ENCODE peak calls at places on chromosomes 4 and X, in seven cellular contexts. One of them, this sample, is unnamed. For H3K36me3, the result is how much of the 10 kb centered on the place peaks cover.

GRCh38 chrX:16853537-16853936 is 16.6 kb downstream of the RBBP7 start:
- DNase-seq in Caco-2: no peak
- DNase-seq in HCT116: no peak
- DNase-seq in upper lobe of right lung: no peak
- DNase-seq in K562: no peak
- DNase-seq in heart right ventricle: no peak
- DNase-seq in left ventricle myocardium inferior: no peak
- DNase-seq in this sample: no peak

GRCh38 chr4:6668391-6668790 is 25.3 kb upstream of the S100P start:
- DNase-seq in K562: no peak
- DNase-seq in upper lobe of right lung: no peak
- DNase-seq in Caco-2: no peak
- DNase-seq in left ventricle myocardium inferior: no peak
- DNase-seq in HCT116: no peak
- DNase-seq in heart right ventricle: no peak
- DNase-seq in this sample: peak

GRCh38 chr4:26941951-26942350 is 81.3 kb downstream of the STIM2 start:
- DNase-seq in HCT116: no peak
- DNase-seq in Caco-2: no peak
- DNase-seq in left ventricle myocardium inferior: no peak
- DNase-seq in K562: no peak
- DNase-seq in heart right ventricle: no peak
- DNase-seq in upper lobe of right lung: no peak
- DNase-seq in this sample: no peak

GRCh38 chr4:104532677-104533076 is 38.0 kb upstream of the CXXC4 start:
- DNase-seq in left ventricle myocardium inferior: no peak
- DNase-seq in K562: no peak
- DNase-seq in HCT116: no peak
- DNase-seq in Caco-2: no peak
- DNase-seq in upper lobe of right lung: no peak
- DNase-seq in heart right ventricle: no peak
- DNase-seq in this sample: no peak

GRCh38 chr4:156799121-156799589 is 172.4 kb downstream of the PDGFC start:
- DNase-seq in HCT116: no peak
- DNase-seq in left ventricle myocardium inferior: no peak
- DNase-seq in upper lobe of right lung: no peak
- DNase-seq in heart right ventricle: no peak
- DNase-seq in Caco-2: no peak
- DNase-seq in K562: no peak
- DNase-seq in this sample: no peak

GRCh38 chrX:56762707-56763555 is 33.9 kb downstream of the NBDY start:
- DNase-seq in K562: no peak
- DNase-seq in HCT116: no peak
- DNase-seq in heart right ventricle: no peak
- DNase-seq in Caco-2: no peak
- DNase-seq in upper lobe of right lung: no peak
- DNase-seq in left ventricle myocardium inferior: no peak
- DNase-seq in this sample: no peak

GRCh38 chr4:41693629-41694028 is 54.9 kb downstream of the PHOX2B start:
- DNase-seq in HCT116: no peak
- DNase-seq in upper lobe of right lung: no peak
- DNase-seq in left ventricle myocardium inferior: no peak
- DNase-seq in heart right ventricle: no peak
- DNase-seq in Caco-2: peak
- DNase-seq in K562: no peak
- DNase-seq in this sample: peak

GRCh38 chrX:101550825-101551767 is 749 bp downstream of the ARMCX1 start:
- DNase-seq in left ventricle myocardium inferior: peak
- DNase-seq in HCT116: no peak
- DNase-seq in heart right ventricle: peak
- DNase-seq in K562: peak
- DNase-seq in Caco-2: no peak
- DNase-seq in upper lobe of right lung: peak
- DNase-seq in this sample: peak

GRCh38 chr4:131296192-131296591 is 1852.9 kb upstream of the PCDH10 start:
- DNase-seq in HCT116: no peak
- DNase-seq in upper lobe of right lung: no peak
- DNase-seq in K562: no peak
- DNase-seq in left ventricle myocardium inferior: no peak
- DNase-seq in heart right ventricle: no peak
- DNase-seq in Caco-2: no peak
- DNase-seq in this sample: no peak

GRCh38 chr4:54423066-54423465 is 194.0 kb downstream of the PDGFRA start:
- DNase-seq in left ventricle myocardium inferior: no peak
- DNase-seq in Caco-2: no peak
- DNase-seq in heart right ventricle: no peak
- DNase-seq in K562: no peak
- DNase-seq in HCT116: no peak
- DNase-seq in upper lobe of right lung: no peak
- DNase-seq in this sample: no peak

GRCh38 chr4:75990129-75990528 is 616 bp downstream of the SDAD1 start:
- DNase-seq in K562: peak
- DNase-seq in heart right ventricle: no peak
- DNase-seq in HCT116: no peak
- DNase-seq in Caco-2: no peak
- DNase-seq in upper lobe of right lung: no peak
- DNase-seq in left ventricle myocardium inferior: no peak
- DNase-seq in this sample: peak

GRCh38 chr4:29151584-29151983 is 1568.6 kb upstream of the PCDH7 start:
- DNase-seq in upper lobe of right lung: no peak
- DNase-seq in HCT116: no peak
- DNase-seq in left ventricle myocardium inferior: no peak
- DNase-seq in Caco-2: no peak
- DNase-seq in heart right ventricle: no peak
- DNase-seq in K562: no peak
- DNase-seq in this sample: no peak

GRCh38 chr4:141247430-141247780 is 26.7 kb downstream of the ZNF330 start:
- DNase-seq in K562: no peak
- DNase-seq in Caco-2: no peak
- DNase-seq in left ventricle myocardium inferior: no peak
- DNase-seq in heart right ventricle: no peak
- DNase-seq in upper lobe of right lung: no peak
- DNase-seq in HCT116: no peak
- DNase-seq in this sample: no peak

GRCh38 chr4:156892695-156893211 is 78.8 kb downstream of the PDGFC start:
- DNase-seq in HCT116: no peak
- DNase-seq in Caco-2: no peak
- DNase-seq in K562: no peak
- DNase-seq in upper lobe of right lung: no peak
- DNase-seq in heart right ventricle: no peak
- DNase-seq in left ventricle myocardium inferior: no peak
- DNase-seq in this sample: no peak

GRCh38 chrX:14529288-14529989 is at the start of gene GLRA2:
- DNase-seq in heart right ventricle: no peak
- DNase-seq in HCT116: no peak
- DNase-seq in K562: no peak
- DNase-seq in upper lobe of right lung: no peak
- DNase-seq in left ventricle myocardium inferior: no peak
- DNase-seq in Caco-2: peak
- DNase-seq in this sample: peak

GRCh38 chr4:77264826-77265225 is 107.8 kb downstream of the CCNG2 start:
- DNase-seq in left ventricle myocardium inferior: no peak
- DNase-seq in upper lobe of right lung: no peak
- DNase-seq in K562: no peak
- DNase-seq in heart right ventricle: no peak
- DNase-seq in HCT116: no peak
- DNase-seq in Caco-2: no peak
- DNase-seq in this sample: no peak

GRCh38 chr4:65381648-65382047 is 288.6 kb downstream of the EPHA5 start:
- DNase-seq in heart right ventricle: no peak
- DNase-seq in HCT116: no peak
- DNase-seq in K562: no peak
- DNase-seq in Caco-2: no peak
- DNase-seq in left ventricle myocardium inferior: no peak
- DNase-seq in upper lobe of right lung: no peak
- DNase-seq in this sample: no peak

GRCh38 chr4:38210396-38211114 is 250.4 kb downstream of the PTTG2 start:
- DNase-seq in upper lobe of right lung: no peak
- DNase-seq in HCT116: no peak
- DNase-seq in K562: no peak
- DNase-seq in left ventricle myocardium inferior: no peak
- DNase-seq in Caco-2: no peak
- DNase-seq in heart right ventricle: no peak
- DNase-seq in this sample: no peak

GRCh38 chr4:96646146-96646545 is 806.3 kb downstream of the PDHA2 start:
- DNase-seq in left ventricle myocardium inferior: no peak
- DNase-seq in upper lobe of right lung: no peak
- DNase-seq in Caco-2: no peak
- DNase-seq in heart right ventricle: no peak
- DNase-seq in K562: no peak
- DNase-seq in HCT116: no peak
- DNase-seq in this sample: no peak

GRCh38 chrX:49930046-49930445 is 7.7 kb downstream of the CLCN5 start:
- DNase-seq in K562: no peak
- DNase-seq in upper lobe of right lung: no peak
- DNase-seq in heart right ventricle: no peak
- DNase-seq in HCT116: no peak
- DNase-seq in Caco-2: no peak
- DNase-seq in left ventricle myocardium inferior: no peak
- DNase-seq in this sample: peak

GRCh38 chr4:61246003-61246402 is 45.9 kb downstream of the ADGRL3 start:
- DNase-seq in upper lobe of right lung: no peak
- DNase-seq in Caco-2: no peak
- DNase-seq in HCT116: no peak
- DNase-seq in left ventricle myocardium inferior: no peak
- DNase-seq in K562: no peak
- DNase-seq in heart right ventricle: no peak
- DNase-seq in this sample: no peak

GRCh38 chr4:20592666-20593065 is 107.6 kb upstream of the PACRGL start:
- DNase-seq in left ventricle myocardium inferior: no peak
- DNase-seq in upper lobe of right lung: no peak
- DNase-seq in heart right ventricle: no peak
- DNase-seq in K562: no peak
- DNase-seq in HCT116: no peak
- DNase-seq in Caco-2: no peak
- DNase-seq in this sample: no peak

GRCh38 chr4:24840826-24841587 is 45.6 kb downstream of the SOD3 start:
- DNase-seq in heart right ventricle: no peak
- DNase-seq in left ventricle myocardium inferior: no peak
- DNase-seq in HCT116: no peak
- DNase-seq in upper lobe of right lung: no peak
- DNase-seq in K562: no peak
- DNase-seq in Caco-2: no peak
- DNase-seq in this sample: no peak

GRCh38 chr4:93384897-93385296 is 443.7 kb upstream of the ATOH1 start:
- DNase-seq in Caco-2: no peak
- DNase-seq in upper lobe of right lung: no peak
- DNase-seq in heart right ventricle: no peak
- DNase-seq in K562: no peak
- DNase-seq in HCT116: no peak
- DNase-seq in left ventricle myocardium inferior: no peak
- DNase-seq in this sample: peak

GRCh38 chr4:16443504-16444088 is 217.3 kb upstream of the TAPT1 start:
- DNase-seq in heart right ventricle: no peak
- DNase-seq in upper lobe of right lung: no peak
- DNase-seq in left ventricle myocardium inferior: no peak
- DNase-seq in Caco-2: peak
- DNase-seq in K562: peak
- DNase-seq in HCT116: peak
- DNase-seq in this sample: peak

GRCh38 chr4:175986-176385 is 51.7 kb downstream of the ZNF718 start:
- DNase-seq in heart right ventricle: no peak
- DNase-seq in left ventricle myocardium inferior: no peak
- DNase-seq in HCT116: no peak
- DNase-seq in upper lobe of right lung: no peak
- DNase-seq in K562: no peak
- DNase-seq in Caco-2: no peak
- DNase-seq in this sample: no peak

GRCh38 chr4:173666-174314 is 49.5 kb downstream of the ZNF718 start:
- DNase-seq in left ventricle myocardium inferior: no peak
- DNase-seq in HCT116: no peak
- DNase-seq in Caco-2: no peak
- DNase-seq in heart right ventricle: no peak
- DNase-seq in upper lobe of right lung: no peak
- DNase-seq in K562: no peak
- DNase-seq in this sample: no peak

DNA sequence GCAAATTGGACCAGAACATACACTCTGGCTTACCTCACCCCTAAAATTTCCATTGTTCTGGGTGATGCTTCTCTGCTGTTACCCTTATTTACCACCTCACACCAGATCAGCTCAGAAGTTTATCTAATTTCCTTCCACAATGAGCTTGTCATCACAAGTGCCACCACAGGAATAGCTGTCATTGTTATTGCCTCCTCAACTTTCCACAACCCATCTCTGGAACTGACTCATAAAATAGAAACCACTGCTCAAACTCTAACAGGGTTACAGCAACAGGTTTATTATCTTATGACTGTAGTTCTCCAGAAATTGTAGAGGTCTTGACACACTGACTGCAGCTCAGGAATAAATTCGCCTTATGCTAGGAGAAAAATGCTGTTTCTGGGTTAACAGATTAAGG is 52.7 kb downstream of the ZNF718 start:
- DNase-seq in heart right ventricle: no peak
- DNase-seq in HCT116: no peak
- DNase-seq in upper lobe of right lung: no peak
- DNase-seq in left ventricle myocardium inferior: no peak
- DNase-seq in K562: no peak
- DNase-seq in Caco-2: no peak
- DNase-seq in this sample: no peak
- H3K36me3 ChIP-seq in heart right ventricle: under half
- H3K36me3 ChIP-seq in HCT116: under half
- H3K36me3 ChIP-seq in upper lobe of right lung: under half
- H3K36me3 ChIP-seq in left ventricle myocardium inferior: half or more
- H3K36me3 ChIP-seq in K562: under half
- H3K36me3 ChIP-seq in Caco-2: under half
- H3K36me3 ChIP-seq in this sample: under half

GRCh38 chr4:84737656-84738055 is 154.7 kb downstream of the CDS1 start:
- DNase-seq in Caco-2: no peak
- DNase-seq in heart right ventricle: no peak
- DNase-seq in left ventricle myocardium inferior: no peak
- DNase-seq in K562: no peak
- DNase-seq in HCT116: no peak
- DNase-seq in upper lobe of right lung: no peak
- DNase-seq in this sample: no peak
- H3K36me3 ChIP-seq in Caco-2: under half
- H3K36me3 ChIP-seq in heart right ventricle: half or more
- H3K36me3 ChIP-seq in left ventricle myocardium inferior: half or more
- H3K36me3 ChIP-seq in K562: under half
- H3K36me3 ChIP-seq in HCT116: under half
- H3K36me3 ChIP-seq in upper lobe of right lung: half or more
- H3K36me3 ChIP-seq in this sample: under half

GRCh38 chr4:81971637-81972036 is 402.2 kb downstream of the HNRNPD start:
- DNase-seq in Caco-2: no peak
- DNase-seq in heart right ventricle: no peak
- DNase-seq in upper lobe of right lung: no peak
- DNase-seq in left ventricle myocardium inferior: no peak
- DNase-seq in K562: no peak
- DNase-seq in HCT116: no peak
- DNase-seq in this sample: no peak
- H3K36me3 ChIP-seq in Caco-2: under half
- H3K36me3 ChIP-seq in heart right ventricle: under half
- H3K36me3 ChIP-seq in upper lobe of right lung: under half
- H3K36me3 ChIP-seq in left ventricle myocardium inferior: under half
- H3K36me3 ChIP-seq in K562: under half
- H3K36me3 ChIP-seq in HCT116: under half
- H3K36me3 ChIP-seq in this sample: under half

DNA sequence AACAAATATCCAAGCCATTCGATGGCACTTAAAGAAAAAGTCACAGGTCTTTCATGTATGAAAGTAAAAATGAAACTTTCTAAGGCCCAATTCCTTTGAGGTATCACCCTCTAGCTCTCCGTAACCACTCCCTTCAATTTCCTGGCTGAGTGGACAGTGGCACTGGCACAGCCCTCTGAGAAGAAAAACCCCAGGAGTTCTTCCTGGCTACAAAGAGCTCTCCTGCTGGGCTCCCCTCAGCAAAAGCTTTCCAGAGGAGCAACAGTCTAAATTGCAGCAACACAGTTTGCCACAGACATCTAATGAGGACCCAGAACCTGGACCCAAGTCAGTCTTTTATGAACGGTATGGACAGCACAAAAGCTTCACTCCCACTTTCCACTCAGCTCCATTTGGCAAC is 71.8 kb downstream of the FUNDC1 start:
- DNase-seq in K562: no peak
- DNase-seq in heart right ventricle: no peak
- DNase-seq in upper lobe of right lung: no peak
- DNase-seq in Caco-2: no peak
- DNase-seq in HCT116: no peak
- DNase-seq in left ventricle myocardium inferior: no peak
- DNase-seq in this sample: no peak
- H3K36me3 ChIP-seq in K562: under half
- H3K36me3 ChIP-seq in heart right ventricle: under half
- H3K36me3 ChIP-seq in upper lobe of right lung: under half
- H3K36me3 ChIP-seq in Caco-2: under half
- H3K36me3 ChIP-seq in HCT116: under half
- H3K36me3 ChIP-seq in left ventricle myocardium inferior: under half
- H3K36me3 ChIP-seq in this sample: under half

This sample was measured in cardiac muscle cell.